ENCODE peak calls at places on chromosomes 11 and 22, in four cellular contexts. N is GM12878, H is H1, K is HepG2. R is an unnamed sample. For H3K4me1, the result is how much of the 10 kb centered on the place peaks cover.

GRCh38 chr11:65651589-65652510 is 10.9 kb downstream of the RELA start:
- DNase-seq in N (no peak), H (no peak), K (no peak), R (no peak)

GRCh38 chr11:17932472-17932871 is 80.4 kb downstream of the SERGEF start:
- DNase-seq in N (no peak), H (no peak), K (no peak), R (no peak)

GRCh38 chr22:37314315-37315046 is 32.2 kb downstream of the CYTH4 start:
- DNase-seq in N (no peak), H (no peak), K (no peak), R (no peak)

GRCh38 chr11:4025957-4026324 is 68.7 kb upstream of the RRM1 start:
- DNase-seq in N (no peak), H (no peak), K (no peak), R (no peak)

GRCh38 chr22:36328635-36329216 is 59.0 kb downstream of the MYH9 start:
- DNase-seq in N (peak), H (no peak), K (no peak), R (no peak)

GRCh38 chr11:70204466-70204799 is 1.3 kb downstream of the FADD start:
- DNase-seq in N (no peak), H (no peak), K (no peak), R (no peak)

GRCh38 chr22:39567135-39567946 is 3.2 kb upstream of the CACNA1I start:
- DNase-seq in N (no peak), H (no peak), K (no peak), R (no peak)

GRCh38 chr11:61526956-61527731 is 18.6 kb downstream of the LRRC10B start:
- DNase-seq in N (no peak), H (no peak), K (no peak), R (no peak)

GRCh38 chr11:68690671-68691401 is 6.5 kb downstream of the GAL start:
- DNase-seq in N (no peak), H (no peak), K (no peak), R (no peak)

GRCh38 chr22:39374801-39375200 is 24.8 kb upstream of the TAB1 start:
- DNase-seq in N (no peak), H (no peak), K (no peak), R (no peak)

GRCh38 chr22:44424131-44424711 is 73.8 kb downstream of the RTL6 start:
- DNase-seq in N (no peak), H (no peak), K (no peak), R (no peak)

GRCh38 chr11:29272019-29272654 is 744.7 kb downstream of the KCNA4 start:
- DNase-seq in N (no peak), H (no peak), K (no peak), R (no peak)

GRCh38 chr11:6443269-6444003 is 2.6 kb upstream of the HPX start:
- DNase-seq in N (no peak), H (no peak), K (peak), R (peak)

GRCh38 chr22:27171212-27171611 is 513.8 kb downstream of the MIAT start:
- DNase-seq in N (no peak), H (no peak), K (no peak), R (no peak)

GRCh38 chr22:46984751-46985506 is 222.5 kb downstream of the TBC1D22A start:
- DNase-seq in N (no peak), H (no peak), K (no peak), R (no peak)

GRCh38 chr11:109859325-109859724 is 233.9 kb upstream of the ZC3H12C start:
- DNase-seq in N (no peak), H (no peak), K (peak), R (no peak)

GRCh38 chr22:23085785-23086184 is 15.5 kb downstream of the GNAZ start:
- DNase-seq in N (no peak), H (no peak), K (no peak), R (no peak)

GRCh38 chr11:44986315-44986714 is 35.6 kb upstream of the TP53I11 start:
- DNase-seq in N (no peak), H (no peak), K (no peak), R (no peak)

GRCh38 chr22:39349506-39349966 is 255 bp upstream of the SYNGR1 start:
- DNase-seq in N (no peak), H (no peak), K (no peak), R (no peak)

GRCh38 chr11:112539165-112539564 is 278.5 kb upstream of the PLET1 start:
- DNase-seq in N (no peak), H (no peak), K (no peak), R (no peak)

GRCh38 chr11:123286761-123287160 is 91.7 kb upstream of the CLMP start:
- DNase-seq in N (no peak), H (no peak), K (no peak), R (no peak)

GRCh38 chr11:46275964-46276641 is 1.4 kb upstream of the CREB3L1 start:
- DNase-seq in N (no peak), H (no peak), K (peak), R (no peak)

GRCh38 chr11:46009647-46010046 is 87.2 kb downstream of the LARGE2 start:
- DNase-seq in N (no peak), H (no peak), K (no peak), R (no peak)

GRCh38 chr22:21642584-21643448 is 714 bp downstream of the SDF2L1 start:
- DNase-seq in N (no peak), H (no peak), K (peak), R (no peak)

GRCh38 chr11:3994030-3994640 is 100.5 kb upstream of the RRM1 start:
- DNase-seq in N (no peak), H (no peak), K (peak), R (no peak)

GRCh38 chr22:24401824-24402434 is 25.5 kb upstream of the ADORA2A start:
- DNase-seq in N (no peak), H (no peak), K (no peak), R (no peak)

GRCh38 chr11:12239396-12240298 is 129.3 kb downstream of the MICAL2 start:
- DNase-seq in N (no peak), H (no peak), K (no peak), R (no peak)

GRCh38 chr22:45763236-45763624 is 91.6 kb downstream of the ATXN10 start:
- DNase-seq in N (no peak), H (no peak), K (no peak), R (no peak)

DNA sequence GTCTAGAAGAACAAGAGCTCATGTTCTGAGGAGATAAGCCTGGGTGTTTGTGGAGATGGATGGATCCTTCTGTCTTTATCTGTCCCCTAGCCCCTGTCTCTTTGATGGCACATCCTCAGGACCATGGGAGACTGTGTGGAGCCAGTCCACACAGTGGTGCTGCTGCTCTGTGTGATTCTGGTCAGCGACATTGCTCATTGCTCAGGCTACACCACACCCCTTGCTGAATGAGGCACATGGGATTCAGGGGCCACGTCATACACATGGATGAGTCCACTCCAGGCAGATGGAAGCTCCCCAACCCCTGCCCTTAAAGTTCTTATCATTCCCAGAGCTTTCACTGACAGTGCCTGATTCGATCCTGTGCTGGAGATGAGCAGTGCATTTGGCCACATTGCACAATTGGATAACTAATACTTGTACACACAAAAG is 222.2 kb downstream of the NAV2 start:
- DNase-seq in N (no peak), H (no peak), K (no peak), R (no peak)
- H3K4me1 ChIP-seq in N (under half), H (under half), K (under half), R (under half)

GRCh38 chr11:62791501-62792192 is at the start of gene TMEM223:
- DNase-seq in N (no peak), H (no peak), K (peak), R (peak)

GRCh38 chr11:62787005-62787759 is at the start of gene TMEM179B:
- DNase-seq in N (peak), H (peak), K (peak), R (peak)

GRCh38 chr11:62786318-62787004 is 741 bp upstream of the TMEM179B start:
- DNase-seq in N (no peak), H (peak), K (peak), R (peak)

GRCh38 chr11:62789576-62789975 is 2.2 kb downstream of the TMEM223 start:
- DNase-seq in N (no peak), H (no peak), K (no peak), R (no peak)

DNA sequence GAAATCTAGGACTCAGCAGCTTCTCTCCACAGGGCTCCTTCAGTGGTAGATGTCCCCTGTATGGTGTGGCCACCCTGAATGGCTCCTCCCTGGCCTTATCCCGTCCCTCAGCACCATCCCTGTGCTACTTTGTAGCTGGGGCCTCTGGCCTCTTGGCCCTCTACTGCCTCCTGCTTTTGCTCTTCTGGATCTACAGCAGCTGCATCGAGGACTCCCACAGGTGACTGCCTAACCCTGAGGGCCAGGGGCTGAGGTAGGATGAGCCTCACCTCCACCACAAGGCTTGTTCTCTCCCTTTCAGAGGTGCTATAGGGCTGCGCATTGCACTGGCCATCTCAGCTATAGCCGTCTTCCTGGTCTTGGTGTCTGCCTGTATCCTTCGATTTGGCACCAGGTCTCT is 1.8 kb downstream of the TMEM179B start:
- DNase-seq in N (no peak), H (no peak), K (no peak), R (no peak)
- TF ChIP-seq SUZ12 in N (no peak), H (no peak), K (no peak), R (no peak)

GRCh38 chr11:117228091-117228490 is 3.8 kb downstream of the PCSK7 start:
- DNase-seq in N (no peak), H (no peak), K (no peak), R (no peak)
- H3K4me3 ChIP-seq in N (no peak), H (no peak), K (no peak), R (no peak)

GRCh38 chr11:120331301-120331966 is 4.8 kb upstream of the ARHGEF12 start:
- DNase-seq in N (no peak), H (no peak), K (no peak), R (no peak)

GRCh38 chr11:120327311-120327710 is 2.2 kb downstream of the TLCD5 start:
- DNase-seq in N (no peak), H (no peak), K (no peak), R (no peak)

GRCh38 chr11:120329556-120329955 is 4.5 kb downstream of the TLCD5 start:
- DNase-seq in N (no peak), H (no peak), K (no peak), R (no peak)

GRCh38 chr11:120332822-120333716 is 3.1 kb upstream of the ARHGEF12 start:
- DNase-seq in N (no peak), H (no peak), K (no peak), R (no peak)

GRCh38 chr11:120330045-120330444 is 4.9 kb downstream of the TLCD5 start:
- DNase-seq in N (no peak), H (no peak), K (no peak), R (no peak)
- H3K4me1 ChIP-seq in N (under half), H (under half), K (under half), R (under half)

DNA sequence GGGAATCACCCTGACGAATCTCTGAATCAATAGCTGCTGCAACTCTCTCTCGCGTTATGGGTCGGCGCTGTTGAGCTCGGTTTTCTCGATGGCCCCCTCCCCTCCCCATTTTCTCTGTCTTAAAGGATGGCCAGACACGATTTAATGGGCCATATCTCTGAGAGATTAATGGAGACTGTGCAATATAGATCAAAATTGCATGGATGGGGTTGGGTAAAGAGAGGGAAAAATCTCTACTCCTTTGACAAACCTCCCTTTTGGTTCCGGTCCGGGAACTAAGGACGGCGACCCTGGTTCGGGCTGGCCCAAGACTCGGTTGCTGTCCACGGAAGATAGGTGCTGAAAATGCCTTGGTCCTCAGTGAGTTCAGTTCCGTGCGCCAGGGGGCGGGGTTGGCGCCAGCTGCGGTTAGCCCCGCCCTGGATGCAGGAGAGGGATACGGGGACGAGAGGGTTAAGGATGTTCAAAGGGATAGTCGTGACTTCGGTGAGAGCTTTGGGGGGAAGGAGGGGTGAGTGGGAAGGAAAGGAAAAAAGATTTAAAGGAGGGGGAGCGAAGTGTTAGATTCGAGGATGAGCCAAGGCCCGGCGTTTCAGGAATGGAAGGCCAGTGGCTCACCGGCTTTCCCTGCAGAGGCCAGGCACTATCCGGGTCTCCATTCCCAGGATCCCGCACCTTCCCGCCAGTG is 103.6 kb upstream of the HSD17B12 start:
- DNase-seq in N (no peak), H (no peak), K (peak), R (peak)
- TF ChIP-seq SUZ12 in N (no peak), H (no peak), K (no peak), R (peak)

DNA sequence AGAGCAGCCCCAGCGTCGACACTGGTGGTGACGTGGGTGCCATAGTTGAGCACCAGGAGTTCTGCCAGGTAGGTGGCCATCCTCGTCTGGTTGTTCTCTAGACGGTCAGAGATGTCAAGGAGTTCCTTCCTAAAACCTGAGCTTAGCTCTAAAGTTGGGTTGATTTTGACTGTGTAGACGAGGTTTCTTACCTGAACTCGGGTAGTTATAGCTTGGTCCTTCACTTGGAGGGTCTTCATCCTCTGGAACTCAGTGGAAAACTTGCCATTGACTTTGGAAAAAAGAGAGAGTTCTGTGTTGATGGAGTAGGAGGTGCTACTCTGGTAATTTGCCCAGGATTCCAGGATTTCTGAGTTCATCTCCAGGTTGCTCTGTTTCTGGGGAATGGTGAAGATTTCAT is 505 bp downstream of the MPEG1 start:
- DNase-seq in N (no peak), H (no peak), K (no peak), R (no peak)
- H3K4me3 ChIP-seq in N (peak), H (no peak), K (no peak), R (no peak)

R was measured in NT2/D1.